ENCODE peak calls at places on chromosomes 3 and 15, in six cellular contexts. D is dorsolateral prefrontal cortex, N is OCI-LY7, Z is pancreas, P is glutamatergic neuron, C is brain microvascular endothelial cell. E is an unnamed sample.

GRCh38 chr15:70099966-70100494 is 2.3 kb upstream of the TLE3 start:
- DNase-seq in D (no peak), N (peak), Z (no peak), P (no peak), C (no peak), E (no peak)

GRCh38 chr3:46987485-46988401 is 8.3 kb downstream of the NBEAL2 start:
- DNase-seq in D (no peak), N (peak), Z (no peak), P (no peak), C (no peak), E (peak)

GRCh38 chr3:48516571-48516970 is 12.6 kb upstream of the SHISA5 start:
- DNase-seq in D (no peak), N (no peak), Z (no peak), P (no peak), C (no peak), E (peak)

GRCh38 chr3:99248913-99249312 is 347.4 kb upstream of the DCBLD2 start:
- DNase-seq in D (no peak), N (no peak), Z (no peak), P (no peak), C (no peak), E (peak)

GRCh38 chr3:45536316-45536715 is 58.2 kb upstream of the LIMD1 start:
- DNase-seq in D (no peak), N (no peak), Z (no peak), P (no peak), C (no peak), E (no peak)

GRCh38 chr15:45377630-45378148 is 655 bp downstream of the GATM start:
- DNase-seq in D (peak), N (no peak), Z (peak), P (peak), C (no peak), E (no peak)

GRCh38 chr3:42403737-42404136 is 6.7 kb downstream of the LYZL4 start:
- DNase-seq in D (no peak), N (no peak), Z (no peak), P (no peak), C (no peak), E (peak)

GRCh38 chr15:63039811-63040210 is 2.7 kb upstream of the TPM1 start:
- DNase-seq in D (no peak), N (no peak), Z (no peak), P (no peak), C (no peak), E (no peak)

GRCh38 chr3:192957441-192957951 is 39.8 kb upstream of the MB21D2 start:
- DNase-seq in D (no peak), N (no peak), Z (no peak), P (no peak), C (peak), E (peak)

GRCh38 chr15:101613130-101614000 is 38.8 kb downstream of the TM2D3 start:
- DNase-seq in D (no peak), N (no peak), Z (peak), P (peak), C (peak), E (peak)

GRCh38 chr3:128698211-128699011 is 27.6 kb upstream of the RAB7A start:
- DNase-seq in D (no peak), N (no peak), Z (peak), P (peak), C (no peak), E (no peak)

GRCh38 chr15:81271761-81272644 is 51.9 kb downstream of the STARD5 start:
- DNase-seq in D (no peak), N (no peak), Z (peak), P (no peak), C (no peak), E (no peak)
- TF ChIP-seq CTCF in D (no peak), N (no peak), Z (no peak), P (no peak), C (no peak), E (no peak)

GRCh38 chr15:86235667-86236066 is 156.0 kb downstream of the AGBL1 start:
- DNase-seq in D (no peak), N (no peak), Z (no peak), P (peak), C (no peak), E (no peak)

GRCh38 chr15:86236721-86237121 is 157.1 kb downstream of the AGBL1 start:
- DNase-seq in D (no peak), N (no peak), Z (no peak), P (peak), C (no peak), E (no peak)

GRCh38 chr15:86229306-86229705 is 149.6 kb downstream of the AGBL1 start:
- DNase-seq in D (no peak), N (no peak), Z (no peak), P (no peak), C (no peak), E (no peak)

GRCh38 chr15:86229966-86230365 is 150.3 kb downstream of the AGBL1 start:
- DNase-seq in D (no peak), N (no peak), Z (no peak), P (no peak), C (no peak), E (no peak)

DNA sequence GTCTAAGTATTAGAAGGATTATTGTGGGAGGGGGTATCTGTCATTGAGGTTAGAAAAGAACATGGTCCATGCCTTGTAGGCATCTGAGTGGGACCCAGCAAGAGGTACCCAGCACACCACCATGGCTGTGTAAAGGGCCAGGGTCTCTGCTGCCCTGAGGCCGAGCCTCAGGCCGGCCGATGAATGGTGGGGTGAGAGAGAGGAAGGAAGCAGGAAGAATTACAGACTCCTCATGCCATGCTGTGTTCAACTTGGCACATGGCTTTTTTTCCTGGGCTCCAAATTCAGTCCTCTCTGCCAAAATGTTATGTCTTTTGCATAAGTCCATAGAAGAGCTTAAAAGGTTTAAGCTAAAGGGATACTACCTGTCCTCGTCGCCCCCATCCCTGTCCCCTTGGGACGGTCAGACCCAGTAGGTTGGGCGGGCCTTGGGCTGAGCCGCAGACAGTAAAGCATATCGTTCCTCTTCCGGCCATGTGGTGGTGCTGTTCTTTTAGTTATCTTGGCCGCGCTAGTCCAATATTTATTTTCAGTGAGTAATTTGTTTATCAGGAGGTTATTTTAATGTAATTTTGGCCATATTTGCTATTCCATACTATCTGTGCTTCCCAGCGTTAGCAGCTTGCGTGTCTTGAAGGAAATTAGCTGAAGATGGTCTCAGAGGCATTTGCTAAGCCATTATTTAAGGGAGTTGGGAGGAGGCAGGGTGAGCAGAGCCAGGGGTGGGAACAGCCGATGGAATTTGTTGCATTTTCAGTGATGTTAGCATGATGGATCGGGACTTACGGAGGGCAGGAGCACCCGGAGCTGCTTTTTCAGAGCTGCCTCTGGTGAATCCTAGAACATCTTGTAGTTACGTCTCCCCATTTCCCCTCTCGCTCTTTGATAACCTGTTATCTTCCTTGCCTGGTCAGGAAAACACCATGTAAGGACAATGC is 152.5 kb downstream of the AGBL1 start:
- DNase-seq in D (no peak), N (peak), Z (peak), P (peak), C (peak), E (peak)
- TF ChIP-seq CTCF in D (peak), N (peak), Z (peak), P (peak), C (peak), E (peak)

GRCh38 chr15:25789616-25790002 is 73.5 kb downstream of the ATP10A start:
- DNase-seq in D (no peak), N (no peak), Z (no peak), P (no peak), C (no peak), E (no peak)
- TF ChIP-seq CTCF in D (no peak), N (no peak), Z (no peak), P (no peak), C (no peak), E (no peak)

GRCh38 chr3:150238995-150239612 is 169.0 kb upstream of the TSC22D2 start:
- DNase-seq in D (no peak), N (no peak), Z (peak), P (no peak), C (no peak), E (peak)
- TF ChIP-seq CTCF in D (no peak), N (peak), Z (no peak), P (no peak), C (peak), E (peak)

DNA sequence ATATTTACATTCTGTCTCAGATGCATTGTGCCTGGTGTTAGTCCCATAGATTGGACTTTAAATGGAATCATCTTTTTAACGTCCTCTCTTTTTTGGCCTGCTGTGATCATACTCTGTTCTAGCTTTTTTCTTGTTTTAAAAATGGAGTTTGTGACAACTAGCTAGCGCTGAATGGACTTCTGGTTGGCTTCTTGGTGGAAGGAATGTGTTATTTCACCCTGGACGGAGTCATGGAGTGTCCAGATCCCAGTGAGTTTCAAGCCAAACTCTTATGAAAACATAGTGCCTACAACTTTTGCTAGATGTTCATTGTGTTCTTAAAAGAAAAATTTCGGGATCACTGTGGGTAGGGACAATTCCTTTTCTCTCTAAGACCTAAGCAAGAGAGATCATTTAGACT is 192.6 kb downstream of the TCF12 start:
- DNase-seq in D (no peak), N (no peak), Z (no peak), P (no peak), C (no peak), E (no peak)
- TF ChIP-seq CTCF in D (no peak), N (no peak), Z (no peak), P (peak), C (peak), E (no peak)

DNA sequence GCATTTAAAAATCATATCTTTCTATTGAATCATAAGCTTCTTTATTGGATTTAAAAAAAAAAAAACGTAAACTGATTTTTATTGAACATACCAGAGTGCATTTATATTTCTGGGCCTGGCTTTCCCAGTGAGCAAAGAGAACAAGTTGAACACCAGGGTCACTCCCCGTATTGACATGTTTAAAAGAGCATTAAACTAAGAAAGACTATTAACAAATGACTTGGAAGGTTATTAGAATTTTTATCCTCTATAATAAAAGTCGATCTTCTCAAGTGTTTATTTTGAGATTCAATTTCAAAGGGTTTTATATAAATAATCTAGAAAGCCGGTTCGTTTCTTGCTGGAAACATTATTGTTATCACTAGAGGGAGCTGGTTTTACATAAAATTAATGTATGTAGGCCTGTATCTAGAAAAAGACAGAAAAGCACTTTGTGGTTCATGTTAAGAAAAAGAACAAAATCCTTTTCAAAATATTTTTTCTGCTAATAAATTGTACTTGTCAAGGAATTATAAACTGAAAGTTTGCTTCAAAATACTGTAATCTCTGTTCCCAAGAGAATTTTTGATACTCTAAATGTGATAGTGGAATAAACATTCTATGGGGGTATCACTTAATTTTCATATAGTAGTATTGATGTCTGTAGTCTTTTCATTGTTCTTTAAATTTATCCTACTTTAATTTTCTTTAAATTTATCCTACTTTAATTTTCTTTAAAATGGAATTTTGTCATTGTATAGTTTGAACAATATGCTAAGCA is 321.8 kb upstream of the MME start:
- DNase-seq in D (no peak), N (peak), Z (no peak), P (no peak), C (peak), E (peak)
- TF ChIP-seq CTCF in D (peak), N (peak), Z (no peak), P (peak), C (peak), E (peak)

DNA sequence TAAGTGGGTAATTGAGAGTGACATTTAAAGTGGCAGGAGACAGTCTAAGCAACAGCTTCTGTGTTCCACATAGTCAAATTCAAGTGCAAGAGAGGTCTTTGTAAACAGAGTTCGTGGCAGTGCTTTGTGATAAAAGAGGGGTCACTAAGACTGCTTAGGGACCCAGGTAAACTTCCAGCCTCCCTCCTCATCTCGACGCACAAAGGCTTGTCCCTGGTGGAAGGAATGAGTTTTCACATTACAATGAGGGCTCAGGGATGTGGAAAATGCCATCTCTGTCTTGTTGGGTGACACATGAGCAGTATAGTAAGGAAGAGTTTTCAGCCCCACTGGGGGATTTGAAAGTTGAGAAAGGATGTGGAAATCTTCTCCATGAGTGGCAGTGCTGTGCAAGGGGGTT is 7.3 kb downstream of the GMNC start:
- DNase-seq in D (no peak), N (no peak), Z (no peak), P (no peak), C (no peak), E (no peak)
- TF ChIP-seq CTCF in D (no peak), N (no peak), Z (no peak), P (no peak), C (peak), E (no peak)

GRCh38 chr3:144865886-144866285 is 894.3 kb downstream of the DIPK2A start:
- DNase-seq in D (no peak), N (no peak), Z (no peak), P (no peak), C (no peak), E (no peak)
- TF ChIP-seq CTCF in D (no peak), N (no peak), Z (no peak), P (no peak), C (no peak), E (no peak)